ENCODE peak calls at places on chromosomes 13 and 19, in four cellular contexts. D is bronchial epithelial cell, E is WTC11, T is brain microvascular endothelial cell. A is an unnamed sample.

GRCh38 chr13:101271681-101272245 is 144.5 kb downstream of the NALCN start:
- DNase-seq in E (no peak), T (no peak), D (no peak), A (no peak)

GRCh38 chr13:104408733-104409132 is 1342.5 kb upstream of the SLC10A2 start:
- DNase-seq in D (peak), T (no peak), E (no peak), A (peak)

GRCh38 chr19:42159942-42160341 is 27.7 kb upstream of the POU2F2 start:
- DNase-seq in D (no peak), T (no peak), E (no peak), A (no peak)

GRCh38 chr19:7006305-7006704 is 14.9 kb downstream of the MBD3L2B start:
- DNase-seq in T (no peak), D (no peak), E (no peak), A (no peak)

GRCh38 chr13:101323601-101324000 is 92.7 kb downstream of the NALCN start:
- DNase-seq in E (no peak), D (peak), T (no peak), A (no peak)

GRCh38 chr19:17240062-17240854 is 5.5 kb downstream of the NR2F6 start:
- DNase-seq in E (no peak), D (no peak), T (no peak), A (peak)

GRCh38 chr13:75432045-75432444 is 49.9 kb downstream of the TBC1D4 start:
- DNase-seq in D (no peak), E (no peak), T (no peak), A (no peak)

GRCh38 chr13:73092831-73093230 is 34.0 kb downstream of the KLF5 start:
- DNase-seq in E (no peak), D (no peak), T (no peak), A (no peak)

GRCh38 chr13:49503951-49504350 is 8.2 kb downstream of the PHF11 start:
- DNase-seq in D (no peak), E (no peak), T (no peak), A (no peak)

GRCh38 chr19:33214621-33215020 is 11.0 kb downstream of the SLC7A10 start:
- DNase-seq in E (peak), T (peak), D (peak), A (no peak)

GRCh38 chr19:11705474-11705873 is 33.3 kb downstream of the ZNF823 start:
- DNase-seq in D (no peak), T (no peak), E (no peak), A (peak)

GRCh38 chr13:98571955-98572662 is 4.8 kb downstream of the STK24 start:
- DNase-seq in E (no peak), D (peak), T (no peak), A (peak)

GRCh38 chr13:66689037-66689619 is 541.0 kb downstream of the PCDH9 start:
- DNase-seq in T (no peak), E (no peak), D (no peak), A (no peak)

GRCh38 chr19:16627194-16627927 is 643 bp downstream of the MED26 start:
- DNase-seq in T (no peak), D (no peak), E (no peak), A (peak)

DNA sequence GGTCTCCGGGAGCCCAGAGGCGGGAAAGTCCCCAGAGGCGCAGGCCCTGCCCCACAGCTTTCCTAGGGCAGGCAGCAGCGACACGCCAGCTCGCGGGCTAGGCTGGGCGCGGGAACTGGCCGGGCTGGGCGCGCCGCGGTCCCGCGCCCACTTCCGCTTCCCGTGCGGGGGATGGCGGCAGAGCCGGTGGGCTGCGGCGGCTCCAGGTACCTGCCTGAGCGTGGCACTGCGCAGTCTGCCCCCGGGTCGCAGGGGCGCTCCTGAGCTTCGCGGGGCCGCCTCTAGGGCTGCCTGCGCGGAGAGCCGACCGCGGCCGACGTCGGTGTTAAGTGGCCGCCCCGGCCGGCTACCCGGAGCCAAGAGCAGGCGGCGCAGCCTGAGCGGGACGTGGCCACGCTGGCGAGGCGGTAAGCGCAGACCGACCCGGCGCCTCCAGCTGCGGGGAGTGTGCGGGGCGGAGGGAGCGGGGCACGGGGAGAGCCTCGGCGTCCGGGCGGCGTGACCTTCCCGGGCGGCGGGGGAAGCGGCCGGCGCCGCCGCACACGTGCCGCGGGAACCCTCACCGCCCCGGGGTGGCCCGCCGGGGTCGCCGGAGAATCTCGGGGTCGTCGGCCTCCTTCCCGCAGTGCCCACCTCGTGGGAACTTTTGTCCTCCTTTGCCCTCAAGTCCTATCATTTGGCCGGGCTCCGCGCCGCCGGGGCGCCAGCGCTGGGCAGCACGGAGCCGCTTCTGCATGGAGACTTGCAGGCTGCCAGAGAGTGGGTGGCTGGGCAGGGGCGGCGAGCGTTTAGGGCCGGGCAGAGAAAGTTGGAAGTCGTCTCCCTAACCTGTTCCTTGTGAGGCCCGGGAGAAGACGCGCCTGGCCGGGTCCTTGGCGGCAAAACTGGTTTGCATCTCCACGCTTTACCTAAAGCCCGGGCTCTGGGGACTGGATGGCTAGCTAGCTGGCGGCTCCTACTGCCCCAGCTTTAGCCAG is 31.4 kb upstream of the MPHOSPH8 start:
- DNase-seq in E (peak), D (no peak), T (no peak), A (peak)
- TF ChIP-seq CTCF in E (no peak), D (peak), T (no peak), A (peak)

GRCh38 chr13:54185785-54186184 is 1157.2 kb downstream of the OLFM4 start:
- DNase-seq in T (no peak), E (peak), D (peak), A (peak)
- TF ChIP-seq CTCF in T (no peak), E (peak), D (no peak), A (peak)

DNA sequence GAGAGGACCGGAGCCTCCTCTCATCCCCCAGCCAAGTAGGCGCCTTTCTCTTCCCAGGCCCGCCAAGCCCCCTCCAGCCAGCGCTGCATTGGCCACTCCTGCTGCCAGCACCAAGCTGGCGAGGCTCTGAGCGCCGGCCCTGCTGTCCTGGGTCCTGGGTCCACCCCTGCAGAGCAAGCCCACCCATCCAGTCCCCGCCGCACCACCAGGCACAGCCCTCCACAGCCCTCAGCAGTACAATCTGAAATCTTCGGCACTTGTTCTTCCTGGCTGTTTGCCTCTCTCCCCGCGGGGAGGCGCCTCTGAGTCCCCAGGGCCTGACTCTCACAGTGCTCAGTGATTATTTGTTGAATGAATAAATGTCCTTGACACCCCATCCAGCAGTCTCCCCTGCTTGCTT is 236.4 kb upstream of the SGCG start:
- DNase-seq in T (no peak), E (peak), D (no peak), A (no peak)
- TF ChIP-seq CTCF in T (no peak), E (no peak), D (no peak), A (no peak)

GRCh38 chr19:736125-736524 is 14.8 kb upstream of the MISP start:
- DNase-seq in E (no peak), D (no peak), T (no peak), A (no peak)

GRCh38 chr19:739998-740715 is 10.8 kb upstream of the MISP start:
- DNase-seq in E (no peak), T (no peak), D (no peak), A (no peak)

GRCh38 chr19:738509-739128 is 12.3 kb upstream of the MISP start:
- DNase-seq in E (no peak), D (no peak), T (no peak), A (no peak)

GRCh38 chr19:734716-735115 is 16.2 kb upstream of the MISP start:
- DNase-seq in T (no peak), E (no peak), D (no peak), A (no peak)

DNA sequence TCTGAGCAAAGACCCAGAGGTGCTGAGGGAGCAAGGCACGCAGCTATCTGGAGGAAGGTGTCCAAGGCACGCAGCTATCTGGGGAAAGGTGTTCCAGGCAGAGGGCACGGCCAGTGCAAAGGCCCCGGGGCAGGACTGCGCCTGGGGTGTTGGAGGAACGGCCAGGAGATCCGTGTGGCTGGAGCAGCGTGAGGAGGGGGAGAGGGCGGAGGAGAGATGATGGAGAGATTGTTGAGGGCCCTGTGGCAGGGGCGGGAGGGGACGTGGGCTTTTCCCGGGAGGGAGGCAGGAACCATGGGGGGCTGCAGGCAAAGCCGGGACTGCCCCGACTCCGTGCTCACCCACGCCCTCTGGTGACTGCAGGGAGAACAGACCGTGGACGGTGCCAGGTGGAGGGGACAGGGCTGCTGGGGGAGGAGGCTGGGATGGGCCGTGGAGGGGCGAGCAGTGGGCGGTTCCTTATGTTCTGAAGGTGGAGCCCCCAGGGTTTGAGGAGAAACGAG is 13.3 kb upstream of the MISP start:
- DNase-seq in E (peak), D (no peak), T (no peak), A (peak)
- TF ChIP-seq CTCF in E (peak), D (peak), T (peak), A (peak)

GRCh38 chr13:28717170-28717569 is 1.6 kb downstream of the SLC46A3 start:
- DNase-seq in T (no peak), D (no peak), E (no peak), A (no peak)

GRCh38 chr13:28719227-28719562 is 425 bp upstream of the SLC46A3 start:
- DNase-seq in E (no peak), D (no peak), T (no peak), A (no peak)

GRCh38 chr13:28718186-28718537 is 608 bp downstream of the SLC46A3 start:
- DNase-seq in D (peak), E (no peak), T (no peak), A (no peak)

GRCh38 chr13:28719656-28720055 is 886 bp upstream of the SLC46A3 start:
- DNase-seq in T (peak), E (no peak), D (peak), A (no peak)

GRCh38 chr13:28718538-28719226 is at the start of gene SLC46A3:
- DNase-seq in E (peak), T (peak), D (peak), A (peak)
- TF ChIP-seq CTCF in E (no peak), T (peak), D (no peak), A (no peak)

GRCh38 chr19:45149129-45149528 is 11.7 kb downstream of the NKPD1 start:
- DNase-seq in T (no peak), E (no peak), D (no peak), A (no peak)

GRCh38 chr19:45146251-45146650 is 14.5 kb downstream of the NKPD1 start:
- DNase-seq in E (no peak), D (no peak), T (no peak), A (no peak)

GRCh38 chr19:45146716-45147337 is 14.0 kb downstream of the NKPD1 start:
- DNase-seq in D (no peak), T (no peak), E (no peak), A (no peak)

GRCh38 chr19:45150180-45150579 is 10.6 kb downstream of the NKPD1 start:
- DNase-seq in T (no peak), E (no peak), D (no peak), A (no peak)

DNA sequence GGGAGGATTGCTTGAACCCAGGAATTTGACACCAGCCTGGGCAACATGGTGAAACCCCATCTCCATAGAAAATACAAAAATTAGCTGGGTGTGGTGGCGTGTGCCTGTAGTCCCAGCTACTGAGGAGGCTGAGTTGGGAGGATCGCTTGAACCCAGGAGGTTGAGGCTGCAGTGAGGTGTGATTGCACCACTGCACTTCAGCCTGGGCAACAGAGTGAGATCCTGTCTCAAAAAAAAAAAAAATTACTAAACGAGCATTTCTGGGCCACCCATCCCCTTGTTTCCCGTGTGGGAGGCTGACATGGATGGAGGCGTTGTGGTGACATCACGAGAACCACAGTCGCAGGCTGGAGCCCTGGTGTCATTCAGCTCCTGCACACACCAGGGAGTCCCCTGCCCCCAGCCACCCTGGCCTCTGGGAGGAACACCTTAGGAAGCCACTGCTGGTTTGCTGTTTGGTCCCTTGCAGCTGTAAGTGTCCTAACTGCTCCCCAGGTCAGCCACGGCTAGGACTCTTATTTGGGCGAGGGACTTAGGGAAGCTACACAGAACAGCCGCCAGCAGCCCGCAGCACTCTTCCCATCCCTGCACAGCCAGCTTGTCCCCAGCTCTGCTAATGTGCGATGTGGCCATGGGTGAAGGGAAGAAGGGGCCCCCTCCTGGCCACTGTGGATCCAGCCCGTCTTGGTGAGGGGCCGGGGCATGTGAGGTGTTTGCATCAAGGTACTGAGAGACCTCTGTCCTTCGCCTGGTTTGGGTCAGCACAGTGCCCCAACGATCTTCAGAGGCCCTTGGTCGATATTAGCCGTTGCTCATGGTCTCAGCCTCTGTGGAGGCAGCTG is 12.7 kb downstream of the NKPD1 start:
- DNase-seq in T (no peak), D (no peak), E (peak), A (no peak)
- TF ChIP-seq CTCF in T (peak), D (no peak), E (no peak), A (no peak)

GRCh38 chr13:81048026-81048461 is 707.1 kb upstream of the SPRY2 start:
- DNase-seq in D (no peak), T (no peak), E (no peak), A (no peak)

DNA sequence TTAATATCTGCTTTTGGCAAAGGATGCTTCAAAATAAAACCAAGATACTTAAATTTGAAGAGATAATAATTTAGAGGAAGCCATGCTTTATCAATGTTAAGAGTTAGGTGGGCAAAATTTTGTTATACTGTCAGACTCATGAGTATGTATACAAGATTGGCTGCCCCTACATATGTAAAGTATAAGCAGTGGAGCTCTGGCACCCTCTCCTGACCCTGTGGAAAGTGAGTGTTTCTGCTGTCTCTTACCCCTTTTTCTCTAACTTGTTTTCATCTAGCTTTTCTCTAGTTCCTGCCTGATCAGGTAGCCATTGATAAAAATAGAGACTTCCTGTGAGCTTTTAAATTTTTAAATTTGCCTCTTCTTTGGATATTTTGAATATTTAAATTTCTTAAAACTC is 710.9 kb upstream of the SPRY2 start:
- DNase-seq in E (no peak), T (no peak), D (peak), A (no peak)
- TF ChIP-seq CTCF in E (no peak), T (peak), D (no peak), A (no peak)

GRCh38 chr13:29474991-29475390 is 120.5 kb downstream of the SLC7A1 start:
- DNase-seq in D (peak), E (no peak), T (peak), A (no peak)

GRCh38 chr13:29476046-29476445 is 119.4 kb downstream of the SLC7A1 start:
- DNase-seq in E (no peak), D (peak), T (no peak), A (no peak)

GRCh38 chr13:29472317-29472961 is 123.0 kb downstream of the SLC7A1 start:
- DNase-seq in D (peak), E (peak), T (peak), A (peak)

GRCh38 chr13:29465741-29466293 is 129.7 kb downstream of the SLC7A1 start:
- DNase-seq in D (peak), E (no peak), T (peak), A (peak)

GRCh38 chr13:29471551-29471950 is 123.9 kb downstream of the SLC7A1 start:
- DNase-seq in T (no peak), E (no peak), D (no peak), A (no peak)
- TF ChIP-seq CTCF in T (no peak), E (no peak), D (no peak), A (no peak)

DNA sequence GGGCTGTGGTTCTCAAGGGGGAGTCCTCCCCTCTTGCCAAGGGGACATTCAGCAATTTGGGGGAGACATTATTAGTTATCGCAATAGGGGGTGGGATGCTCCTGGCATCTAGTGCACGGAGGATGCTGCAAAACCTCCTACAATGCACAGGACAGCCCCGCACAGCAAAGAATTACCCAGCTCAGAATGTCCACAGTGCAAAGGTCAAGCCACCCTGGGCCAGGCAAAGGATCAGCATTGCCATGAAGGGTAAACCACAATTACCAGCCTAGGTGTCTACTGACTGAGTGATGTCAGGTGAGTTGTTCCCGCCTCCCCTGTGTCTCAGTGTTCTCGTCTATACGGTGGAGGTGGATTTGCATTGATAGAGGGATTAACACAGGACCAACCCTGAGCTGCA is 2.4 kb upstream of the METTL21C start:
- DNase-seq in D (no peak), E (no peak), T (no peak), A (no peak)
- TF ChIP-seq CTCF in D (no peak), E (no peak), T (no peak), A (no peak)

GRCh38 chr19:27776020-27776419 is 1436.9 kb downstream of the UQCRFS1 start:
- DNase-seq in T (peak), D (peak), E (no peak), A (no peak)

GRCh38 chr19:27774827-27775226 is 1438.1 kb downstream of the UQCRFS1 start:
- DNase-seq in E (peak), T (no peak), D (no peak), A (no peak)

GRCh38 chr19:27773318-27774094 is 1439.4 kb downstream of the UQCRFS1 start:
- DNase-seq in T (no peak), D (no peak), E (no peak), A (no peak)

GRCh38 chr19:27775395-27775794 is 1437.6 kb downstream of the UQCRFS1 start:
- DNase-seq in T (no peak), D (no peak), E (no peak), A (no peak)

GRCh38 chr19:27774337-27774736 is 1438.6 kb downstream of the UQCRFS1 start:
- DNase-seq in D (no peak), E (peak), T (no peak), A (no peak)
- TF ChIP-seq CTCF in D (peak), E (peak), T (peak), A (peak)